ENCODE peak calls at places on chromosomes 5 and 9, in five cellular contexts. K is sciatic nerve, G is posterior vena cava, U is GM13977, R is pancreas. L is an unnamed sample.
A peak's percentile ranks its signal among the peaks of the same experiment; 100 is the strongest.

GRCh38 chr9:17622166-17622565 is 43.3 kb downstream of the SH3GL2 start:
- DNase-seq in G (no peak), R (no peak), U (no peak), K (no peak), L (no peak)

GRCh38 chr5:149521739-149522373 is 29.4 kb downstream of the CSNK1A1 start:
- DNase-seq in U (no peak), K (no peak), R (no peak), G (no peak), L (no peak)

GRCh38 chr5:118529361-118530154 is 458.8 kb downstream of the DTWD2 start:
- DNase-seq in K (no peak), U (no peak), G (no peak), R (no peak), L (no peak)

GRCh38 chr5:668299-668995 is 24.7 kb downstream of the TPPP start:
- DNase-seq in U (no peak), K (no peak), R (no peak), G (peak; percentile 66), L (peak; percentile 39)

GRCh38 chr5:109900911-109901627 is 211.3 kb downstream of the MAN2A1 start:
- DNase-seq in R (no peak), K (no peak), U (no peak), G (no peak), L (no peak)

GRCh38 chr5:619444-619843 is 7.3 kb downstream of the CEP72 start:
- DNase-seq in K (peak; percentile 48), U (no peak), R (peak; percentile 6), G (peak; percentile 72), L (no peak)

GRCh38 chr5:34756781-34757624 is 82.0 kb upstream of the TTC23L start:
- DNase-seq in G (no peak), U (no peak), R (no peak), K (no peak), L (no peak)

GRCh38 chr9:4665357-4665756 is 923 bp downstream of the SPATA6L start:
- DNase-seq in K (no peak), G (no peak), R (no peak), U (no peak), L (no peak)

GRCh38 chr9:92747459-92748232 is 17.0 kb downstream of the BICD2 start:
- DNase-seq in K (no peak), U (no peak), R (no peak), G (peak; percentile 80), L (peak; percentile 51)

GRCh38 chr5:126370796-126371718 is 52.2 kb upstream of the GRAMD2B start:
- DNase-seq in G (no peak), U (no peak), R (peak; percentile 37), K (no peak), L (peak; percentile 78)

GRCh38 chr9:126491256-126491879 is 122.4 kb upstream of the LMX1B start:
- DNase-seq in K (no peak), R (no peak), G (peak; percentile 53), U (peak; percentile 78), L (peak; percentile 3)

GRCh38 chr5:64746446-64746845 is 22.0 kb downstream of the SREK1IP1 start:
- DNase-seq in R (no peak), U (no peak), G (no peak), K (no peak), L (no peak)

GRCh38 chr5:21152611-21153010 is 1164.6 kb upstream of the CDH18 start:
- DNase-seq in G (no peak), K (no peak), R (no peak), U (no peak), L (no peak)

GRCh38 chr9:107251756-107252322 is 31.2 kb upstream of the RAD23B start:
- DNase-seq in R (peak; percentile 60), G (no peak), U (no peak), K (no peak), L (no peak)

GRCh38 chr5:169795311-169795710 is 158.2 kb downstream of the DOCK2 start:
- DNase-seq in U (no peak), K (no peak), G (no peak), R (no peak), L (no peak)

L was measured in kidney.